ENCODE peak calls at places on chromosomes 12 and 14, in six cellular contexts. R is IMR-90, B is mesenchymal stem cell, O is neuronal stem cell, L is mesendoderm, N is H1. Q is an unnamed sample.

GRCh38 chr14:74660167-74660566 is 48.1 kb upstream of the LTBP2 start:
- DNase-seq in R (peak; percentile 32), B (no peak), O (no peak), L (no peak), N (no peak), Q (no peak)

GRCh38 chr14:66365388-66365787 is 120.8 kb upstream of the CCDC196 start:
- DNase-seq in R (no peak), B (no peak), O (no peak), L (no peak), N (no peak), Q (no peak)

GRCh38 chr12:3016191-3016590 is 57.0 kb downstream of the TEAD4 start:
- DNase-seq in R (no peak), B (no peak), O (no peak), L (no peak), N (no peak), Q (no peak)

GRCh38 chr12:68538722-68539614 is 71.7 kb upstream of the RAP1B start:
- DNase-seq in R (peak; percentile 26), B (peak; percentile 58), O (no peak), L (peak; percentile 87), N (peak; percentile 53), Q (peak; percentile 82)

GRCh38 chr14:52052991-52053390 is 15.9 kb downstream of the NID2 start:
- DNase-seq in R (peak; percentile 52), B (no peak), O (no peak), L (no peak), N (no peak), Q (no peak)

GRCh38 chr14:90487031-90487430 is 90.2 kb downstream of the CALM1 start:
- DNase-seq in R (no peak), B (no peak), O (no peak), L (peak; percentile 42), N (no peak), Q (peak; percentile 52)

GRCh38 chr14:51395361-51395849 is 155.4 kb downstream of the TMX1 start:
- DNase-seq in R (peak; percentile 89), B (peak; percentile 83), O (no peak), L (peak; percentile 11), N (no peak), Q (peak; percentile 38)

GRCh38 chr12:84183576-84183975 is 729.0 kb downstream of the SLC6A15 start:
- DNase-seq in R (no peak), B (no peak), O (no peak), L (no peak), N (no peak), Q (no peak)

GRCh38 chr12:110093631-110094311 is 30.4 kb upstream of the IFT81 start:
- DNase-seq in R (no peak), B (no peak), O (no peak), L (peak; percentile 70), N (no peak), Q (no peak)

GRCh38 chr14:60958146-60958545 is 22.7 kb downstream of the TRMT5 start:
- DNase-seq in R (no peak), B (no peak), O (no peak), L (peak; percentile 14), N (no peak), Q (no peak)

GRCh38 chr12:70028918-70029317 is 203.9 kb downstream of the MYRFL start:
- DNase-seq in R (no peak), B (no peak), O (no peak), L (no peak), N (no peak), Q (no peak)

GRCh38 chr14:34604990-34605389 is 25.0 kb downstream of the SNX6 start:
- DNase-seq in R (peak; percentile 51), B (no peak), O (no peak), L (no peak), N (no peak), Q (no peak)

GRCh38 chr14:58844544-58844943 is 206.8 kb downstream of the DACT1 start:
- DNase-seq in R (no peak), B (no peak), O (no peak), L (no peak), N (no peak), Q (no peak)

GRCh38 chr12:115094163-115094816 is 410.3 kb upstream of the TBX3 start:
- DNase-seq in R (no peak), B (no peak), O (no peak), L (no peak), N (no peak), Q (no peak)

GRCh38 chr12:21774358-21775129 is at the start of gene KCNJ8:
- DNase-seq in R (peak; percentile 50), B (peak; percentile 2), O (peak; percentile 73), L (peak; percentile 88), N (peak; percentile 53), Q (peak; percentile 95)

GRCh38 chr12:10331642-10332239 is 24.1 kb downstream of the KLRD1 start:
- DNase-seq in R (peak; percentile 62), B (peak; percentile 72), O (peak; percentile 39), L (peak; percentile 79), N (no peak), Q (no peak)

GRCh38 chr14:28059254-28059653 is 707.3 kb upstream of the FOXG1 start:
- DNase-seq in R (no peak), B (no peak), O (no peak), L (no peak), N (no peak), Q (no peak)

GRCh38 chr14:31947680-31948580 is 129.2 kb upstream of the ARHGAP5 start:
- DNase-seq in R (peak; percentile 23), B (no peak), O (no peak), L (no peak), N (no peak), Q (no peak)

GRCh38 chr14:31206536-31207286 is 882 bp downstream of the HECTD1 start:
- DNase-seq in R (no peak), B (no peak), O (no peak), L (peak; percentile 57), N (no peak), Q (peak; percentile 38)

GRCh38 chr12:132056959-132057358 is 87.2 kb downstream of the DDX51 start:
- DNase-seq in R (no peak), B (no peak), O (no peak), L (no peak), N (no peak), Q (no peak)

GRCh38 chr12:32548691-32549412 is 130.2 kb upstream of the DNM1L start:
- DNase-seq in R (peak; percentile 79), B (peak; percentile 58), O (no peak), L (no peak), N (no peak), Q (no peak)

GRCh38 chr12:92506460-92506859 is 196.3 kb upstream of the PLEKHG7 start:
- DNase-seq in R (no peak), B (peak; percentile 17), O (no peak), L (peak; percentile 35), N (no peak), Q (no peak)

DNA sequence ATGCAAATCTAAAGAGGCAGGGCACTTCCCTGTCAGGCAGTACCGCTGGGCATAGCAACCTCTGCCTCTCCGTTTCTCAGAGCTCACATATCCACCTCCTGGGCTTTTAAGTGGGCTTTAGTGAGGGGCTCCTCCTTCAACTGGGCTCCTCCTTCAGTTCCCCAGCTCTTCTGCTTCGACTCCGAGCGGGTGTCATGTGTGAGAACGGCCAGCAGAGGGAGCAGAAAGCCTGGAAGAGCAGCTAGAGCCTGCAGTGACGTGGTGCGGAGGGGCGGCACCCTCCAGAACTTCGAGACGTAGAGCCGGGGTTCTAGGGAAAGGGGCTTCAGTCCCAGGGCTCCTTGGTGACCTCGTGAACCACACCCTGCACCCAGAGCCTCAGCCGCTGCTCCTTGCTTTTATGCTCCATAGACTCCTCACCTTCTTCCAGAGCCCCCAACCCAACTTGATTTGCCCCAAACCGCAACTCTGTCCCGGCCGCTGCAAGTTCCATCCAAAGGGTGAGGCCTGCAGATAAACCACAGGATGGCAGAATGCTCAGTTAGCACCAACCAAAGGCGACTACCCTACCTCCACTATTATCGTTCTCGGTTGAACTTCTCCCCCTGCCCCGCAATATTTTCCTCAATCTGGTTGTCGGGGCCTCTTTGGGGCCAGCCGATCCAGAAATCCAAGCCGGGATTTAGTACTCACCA is 383 bp upstream of the GLI1 start:
- DNase-seq in R (peak; percentile 96), B (peak; percentile 96), O (peak; percentile 94), L (peak; percentile 99), N (peak; percentile 98), Q (peak; percentile 99)
- H2BK5ac ChIP-seq in R (peak overlapping the region; percentile 58), B (peak overlapping the region; percentile 61), O (no peak overlapping the region), L (no peak overlapping the region), N (peak overlapping the region; percentile 85), Q (no peak overlapping the region)

GRCh38 chr12:50620975-50621360 is 116.2 kb downstream of the DIP2B start:
- DNase-seq in R (no peak), B (no peak), O (no peak), L (no peak), N (no peak), Q (no peak)

GRCh38 chr12:50619610-50619958 is 114.8 kb downstream of the DIP2B start:
- DNase-seq in R (no peak), B (no peak), O (no peak), L (no peak), N (no peak), Q (no peak)

GRCh38 chr12:50618864-50619609 is 114.3 kb downstream of the DIP2B start:
- DNase-seq in R (peak; percentile 57), B (peak; percentile 72), O (no peak), L (peak; percentile 96), N (no peak), Q (no peak)

GRCh38 chr12:50620050-50620974 is 115.5 kb downstream of the DIP2B start:
- DNase-seq in R (peak; percentile 95), B (peak; percentile 94), O (peak; percentile 27), L (peak; percentile 88), N (peak; percentile 29), Q (no peak)

GRCh38 chr12:50621435-50622304 is 116.9 kb downstream of the DIP2B start:
- DNase-seq in R (no peak), B (no peak), O (peak; percentile 24), L (peak; percentile 62), N (no peak), Q (no peak)
- H2AK5ac ChIP-seq in R (peak overlapping the region; percentile 52), B (peak overlapping the region; percentile 91), O (no peak overlapping the region), L (no peak overlapping the region), N (peak overlapping the region; percentile 19), Q (no peak overlapping the region)

GRCh38 chr14:23631702-23632460 is 4.3 kb upstream of the DHRS2 start:
- DNase-seq in R (peak; percentile 75), B (peak; percentile 60), O (peak; percentile 84), L (peak; percentile 93), N (peak; percentile 72), Q (peak; percentile 90)

GRCh38 chr14:23630687-23631086 is 5.5 kb upstream of the DHRS2 start:
- DNase-seq in R (no peak), B (no peak), O (no peak), L (peak; percentile 57), N (no peak), Q (no peak)

GRCh38 chr14:23632461-23633159 is 3.6 kb upstream of the DHRS2 start:
- DNase-seq in R (no peak), B (no peak), O (peak; percentile 6), L (peak; percentile 17), N (no peak), Q (no peak)

GRCh38 chr14:23629831-23630396 is 6.2 kb upstream of the DHRS2 start:
- DNase-seq in R (peak; percentile 32), B (no peak), O (no peak), L (no peak), N (no peak), Q (no peak)

DNA sequence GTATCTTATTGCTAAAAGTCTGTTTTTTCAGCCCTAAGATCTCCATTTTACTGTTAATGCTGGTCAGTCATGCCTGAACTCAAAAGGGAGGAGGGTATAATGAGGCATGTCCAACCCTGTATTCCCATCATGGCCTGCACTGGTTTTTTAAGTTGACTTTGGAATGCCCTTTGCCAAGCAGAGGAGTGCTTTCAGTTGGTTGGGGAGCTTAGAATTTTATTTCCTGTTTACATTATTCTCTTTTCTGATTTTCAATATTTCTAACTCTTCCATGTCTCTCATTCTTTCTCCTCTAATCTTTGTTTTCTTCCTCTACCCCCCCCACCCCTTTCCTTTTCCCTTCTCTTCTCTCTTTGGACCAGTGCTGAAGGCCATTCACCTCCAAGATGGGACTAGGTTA is 4.9 kb upstream of the DHRS2 start:
- DNase-seq in R (no peak), B (no peak), O (no peak), L (no peak), N (no peak), Q (no peak)
- H2BK5ac ChIP-seq in R (no peak overlapping the region), B (no peak overlapping the region), O (no peak overlapping the region), L (peak overlapping the region; percentile 85), N (peak overlapping the region; percentile 75), Q (no peak overlapping the region)

GRCh38 chr12:112308652-112309051 is 73.6 kb downstream of the HECTD4 start:
- DNase-seq in R (peak; percentile 30), B (no peak), O (no peak), L (no peak), N (no peak), Q (no peak)
- H2AK5ac ChIP-seq in R (no peak overlapping the region), B (no peak overlapping the region), O (no peak overlapping the region), L (no peak overlapping the region), N (no peak overlapping the region), Q (no peak overlapping the region)

Q was measured in H9.